ENCODE peak calls at places on chromosomes 5 and 9, in six cellular contexts. C is stomach, Q is GM12891, G is breast epithelium, R is K562, D is transverse colon. A is an unnamed sample.

GRCh38 chr5:172593721-172594120 is 47.3 kb upstream of the NEURL1B start:
- DNase-seq in C (no peak), Q (no peak), G (no peak), R (no peak), D (no peak), A (no peak)

GRCh38 chr5:5340206-5340729 is 82.2 kb upstream of the ICE1 start:
- DNase-seq in C (peak; percentile 28), Q (no peak), G (no peak), R (peak; percentile 61), D (peak; percentile 37), A (peak; percentile 84)

GRCh38 chr9:124788542-124789217 is 11.7 kb downstream of the OLFML2A start:
- DNase-seq in C (no peak), Q (no peak), G (peak; percentile 30), R (no peak), D (no peak), A (peak; percentile 30)

GRCh38 chr5:78701795-78702406 is 53.3 kb upstream of the LHFPL2 start:
- DNase-seq in C (no peak), Q (no peak), G (no peak), R (no peak), D (no peak), A (no peak)

GRCh38 chr5:155307219-155307618 is 293.7 kb downstream of the KIF4B start:
- DNase-seq in C (no peak), Q (no peak), G (no peak), R (no peak), D (no peak), A (no peak)

GRCh38 chr5:82107277-82107676 is 135.5 kb downstream of the ATG10 start:
- DNase-seq in C (no peak), Q (no peak), G (no peak), R (no peak), D (no peak), A (no peak)

GRCh38 chr9:84667571-84668203 is 1.8 kb upstream of the NTRK2 start:
- DNase-seq in C (no peak), Q (peak; percentile 21), G (no peak), R (peak; percentile 6), D (no peak), A (no peak)

GRCh38 chr5:140182803-140183367 is 7.9 kb downstream of the CYSTM1 start:
- DNase-seq in C (no peak), Q (no peak), G (no peak), R (no peak), D (peak; percentile 54), A (peak; percentile 77)

GRCh38 chr5:95863383-95863757 is 40.8 kb upstream of the GLRX start:
- DNase-seq in C (no peak), Q (no peak), G (no peak), R (no peak), D (no peak), A (peak; percentile 74)

GRCh38 chr9:107172160-107172978 is 110.7 kb upstream of the RAD23B start:
- DNase-seq in C (peak; percentile 77), Q (peak; percentile 27), G (peak; percentile 67), R (peak; percentile 70), D (peak; percentile 80), A (peak; percentile 84)

GRCh38 chr5:54541823-54542783 is 24.5 kb downstream of the SNX18 start:
- DNase-seq in C (peak; percentile 36), Q (no peak), G (no peak), R (no peak), D (no peak), A (no peak)

GRCh38 chr5:103057208-103058130 is 62.5 kb downstream of the GIN1 start:
- DNase-seq in C (no peak), Q (no peak), G (no peak), R (no peak), D (no peak), A (no peak)

GRCh38 chr5:117713585-117714198 is 1139.1 kb upstream of the SEMA6A start:
- DNase-seq in C (no peak), Q (no peak), G (no peak), R (no peak), D (no peak), A (no peak)

GRCh38 chr5:43646997-43647396 is 44.0 kb downstream of the NNT start:
- DNase-seq in C (no peak), Q (no peak), G (no peak), R (no peak), D (no peak), A (no peak)

GRCh38 chr9:72022846-72023245 is 37.6 kb downstream of the C9orf57 start:
- DNase-seq in C (no peak), Q (no peak), G (no peak), R (no peak), D (peak; percentile 25), A (no peak)

GRCh38 chr5:144017119-144017518 is 153.3 kb downstream of the YIPF5 start:
- DNase-seq in C (no peak), Q (no peak), G (no peak), R (no peak), D (no peak), A (no peak)

GRCh38 chr5:65261499-65261898 is 220.2 kb downstream of the ADAMTS6 start:
- DNase-seq in C (no peak), Q (no peak), G (no peak), R (no peak), D (no peak), A (no peak)

GRCh38 chr5:100647461-100648230 is 112.5 kb downstream of the FAM174A start:
- DNase-seq in C (peak; percentile 70), Q (no peak), G (peak; percentile 59), R (peak; percentile 12), D (peak; percentile 86), A (peak; percentile 74)

GRCh38 chr9:36597412-36598178 is 24.9 kb downstream of the MELK start:
- DNase-seq in C (no peak), Q (peak; percentile 27), G (no peak), R (peak; percentile 23), D (no peak), A (no peak)

GRCh38 chr9:133534346-133535284 is at the start of gene ADAMTSL2:
- DNase-seq in C (peak; percentile 73), Q (no peak), G (no peak), R (peak; percentile 40), D (peak; percentile 55), A (peak; percentile 87)

GRCh38 chr5:179279347-179280094 is 65.7 kb downstream of the ADAMTS2 start:
- DNase-seq in C (no peak), Q (no peak), G (no peak), R (no peak), D (no peak), A (no peak)

GRCh38 chr5:51279983-51280382 is 103.3 kb upstream of the ISL1 start:
- DNase-seq in C (no peak), Q (no peak), G (no peak), R (no peak), D (no peak), A (no peak)

GRCh38 chr5:137843676-137844284 is 23.9 kb upstream of the MYOT start:
- DNase-seq in C (no peak), Q (no peak), G (no peak), R (no peak), D (no peak), A (no peak)

GRCh38 chr5:151740958-151741373 is 17.5 kb downstream of the ATOX1 start:
- DNase-seq in C (no peak), Q (no peak), G (no peak), R (no peak), D (no peak), A (no peak)

GRCh38 chr9:111658943-111659342 is 2.5 kb upstream of the GNG10 start:
- DNase-seq in C (no peak), Q (no peak), G (no peak), R (no peak), D (peak; percentile 30), A (no peak)

GRCh38 chr5:101012880-101013279 is 109.8 kb upstream of the ST8SIA4 start:
- DNase-seq in C (no peak), Q (no peak), G (no peak), R (no peak), D (no peak), A (no peak)

GRCh38 chr5:151451626-151452520 is 4.5 kb downstream of the SLC36A1 start:
- DNase-seq in C (no peak), Q (peak; percentile 19), G (no peak), R (peak; percentile 29), D (no peak), A (no peak)

GRCh38 chr9:69951411-69951810 is 92.2 kb upstream of the MAMDC2 start:
- DNase-seq in C (no peak), Q (no peak), G (no peak), R (no peak), D (no peak), A (no peak)

GRCh38 chr5:170393958-170394357 is 4.8 kb upstream of the KCNMB1 start:
- DNase-seq in C (no peak), Q (no peak), G (no peak), R (no peak), D (no peak), A (no peak)
- TF ChIP-seq POLR2AphosphoS5 in C (no peak), Q (no peak), G (no peak), R (no peak), D (no peak), A (no peak)

GRCh38 chr9:68533678-68534077 is 7.0 kb downstream of the TMEM252 start:
- DNase-seq in C (no peak), Q (no peak), G (no peak), R (no peak), D (no peak), A (no peak)

GRCh38 chr9:68530618-68531017 is 10.1 kb downstream of the TMEM252 start:
- DNase-seq in C (peak; percentile 61), Q (no peak), G (no peak), R (no peak), D (peak; percentile 85), A (peak; percentile 87)
- TF ChIP-seq POLR2AphosphoS5 in C (peak; percentile 55), Q (no peak), G (no peak), R (no peak), D (peak; percentile 78), A (peak; percentile 74)

DNA sequence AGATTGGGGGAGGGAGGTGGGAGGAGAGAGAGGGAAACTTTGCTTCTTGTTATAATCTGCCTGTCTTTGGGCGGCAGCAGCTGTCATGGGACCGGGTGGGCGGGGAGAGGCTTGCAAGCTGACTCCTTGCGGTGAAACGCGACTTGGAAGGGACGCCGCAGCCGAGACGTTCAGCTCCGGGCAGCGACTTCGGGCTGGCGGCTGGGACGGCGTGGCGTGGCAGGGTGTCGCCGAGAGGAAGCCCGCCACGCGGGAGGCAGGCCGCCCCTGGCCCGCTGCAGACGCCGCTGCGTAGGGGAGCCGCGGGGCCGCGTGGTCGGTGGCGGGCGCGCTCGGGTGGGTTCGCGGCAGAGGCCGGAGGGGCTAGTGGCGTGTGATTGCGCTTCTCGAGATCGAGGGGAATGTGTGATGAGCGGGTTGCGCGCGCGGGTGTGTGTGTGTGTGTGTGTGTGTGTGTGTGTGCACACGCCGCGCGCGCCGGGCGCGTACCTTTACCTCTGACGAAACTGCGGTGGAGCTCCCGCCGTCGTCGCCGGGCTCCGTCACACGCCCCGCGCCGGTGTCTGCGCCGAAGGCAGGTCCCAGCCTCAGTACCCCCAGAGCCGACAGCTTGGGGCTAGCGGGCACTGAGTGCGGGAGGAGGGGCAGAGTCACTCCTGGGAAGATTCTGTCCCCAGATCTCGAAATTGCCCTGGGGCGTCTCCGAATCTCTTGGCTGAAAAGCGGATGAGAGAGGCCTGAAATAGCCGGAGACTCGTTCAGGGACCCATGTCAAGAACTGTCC is 1.7 kb downstream of the PPARGC1B start:
- DNase-seq in C (peak; percentile 85), Q (peak; percentile 79), G (no peak), R (peak; percentile 77), D (peak; percentile 91), A (peak; percentile 96)
- TF ChIP-seq POLR2AphosphoS5 in C (peak; percentile 71), Q (peak; percentile 71), G (no peak), R (peak; percentile 49), D (peak; percentile 78), A (peak; percentile 88)

DNA sequence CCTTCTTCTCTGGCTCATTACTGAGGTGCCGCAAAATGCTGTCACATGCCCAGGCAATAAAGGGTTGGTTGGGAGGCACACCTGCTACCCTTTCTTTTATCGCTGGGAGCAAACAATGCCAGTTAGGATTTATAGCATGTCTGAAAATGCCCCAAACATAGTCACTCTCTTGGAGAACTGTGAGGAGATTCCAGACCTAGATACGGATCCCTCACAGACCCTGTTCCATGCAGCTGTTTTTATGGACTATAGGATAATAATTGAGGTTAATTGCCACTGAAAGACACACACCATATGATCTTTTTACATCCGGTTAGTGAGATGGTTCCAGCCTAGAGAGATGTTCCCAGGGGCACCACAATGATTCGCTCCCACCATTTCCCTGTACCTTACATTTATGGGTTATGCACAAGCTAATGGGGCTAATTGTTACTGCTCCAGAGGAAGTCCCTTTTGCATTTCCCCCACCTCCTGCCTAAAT is 318.1 kb downstream of the PIK3R1 start:
- DNase-seq in C (no peak), Q (no peak), G (no peak), R (no peak), D (peak; percentile 41), A (no peak)
- TF ChIP-seq POLR2AphosphoS5 in C (no peak), Q (no peak), G (no peak), R (no peak), D (no peak), A (no peak)